ENCODE peak calls at places on chromosomes 11 and 22, in four cellular contexts. S, T, F and Z are unnamed samples.

GRCh38 chr11:14058061-14058460 is 95.5 kb downstream of the SPON1 start:
- DNase-seq in S (no peak), T (no peak), F (no peak), Z (no peak)

GRCh38 chr11:13222285-13222684 is 55.3 kb upstream of the BMAL1 start:
- DNase-seq in S (no peak), T (no peak), F (no peak), Z (no peak)

GRCh38 chr22:46148885-46149492 is 1.3 kb upstream of the PPARA start:
- DNase-seq in S (no peak), T (no peak), F (no peak), Z (no peak)

GRCh38 chr11:117842131-117842941 is 17.8 kb upstream of the FXYD2 start:
- DNase-seq in S (no peak), T (no peak), F (no peak), Z (no peak)

GRCh38 chr22:17753401-17753989 is 20.8 kb downstream of the BID start:
- DNase-seq in S (no peak), T (no peak), F (no peak), Z (no peak)

GRCh38 chr11:76184551-76184993 is 21.7 kb downstream of the WNT11 start:
- DNase-seq in S (no peak), T (no peak), F (no peak), Z (no peak)

GRCh38 chr11:17979770-17980371 is 33.0 kb downstream of the SERGEF start:
- DNase-seq in S (no peak), T (no peak), F (peak), Z (peak)

GRCh38 chr11:26556582-26556981 is 15.5 kb downstream of the MUC15 start:
- DNase-seq in S (no peak), T (no peak), F (no peak), Z (no peak)

GRCh38 chr22:29300807-29301601 is 5.4 kb upstream of the GAS2L1 start:
- DNase-seq in S (no peak), T (no peak), F (no peak), Z (no peak)

GRCh38 chr11:95254139-95254704 is 23.2 kb upstream of the SESN3 start:
- DNase-seq in S (peak), T (peak), F (peak), Z (peak)

GRCh38 chr11:83156150-83156995 is 558 bp upstream of the PCF11 start:
- DNase-seq in S (peak), T (peak), F (peak), Z (peak)

GRCh38 chr22:46129390-46130041 is 20.8 kb upstream of the PPARA start:
- DNase-seq in S (no peak), T (no peak), F (no peak), Z (no peak)

GRCh38 chr11:13669544-13670488 is 1.3 kb downstream of the FAR1 start:
- DNase-seq in S (no peak), T (peak), F (no peak), Z (peak)

GRCh38 chr22:30876925-30877553 is 91.5 kb downstream of the MORC2 start:
- DNase-seq in S (no peak), T (no peak), F (no peak), Z (no peak)

GRCh38 chr22:42299586-42300285 is 29.3 kb upstream of the TCF20 start:
- DNase-seq in S (peak), T (no peak), F (peak), Z (no peak)

GRCh38 chr11:372809-373715 is 3.8 kb downstream of the B4GALNT4 start:
- DNase-seq in S (no peak), T (no peak), F (no peak), Z (no peak)

GRCh38 chr11:29328961-29329441 is 687.8 kb downstream of the KCNA4 start:
- DNase-seq in S (no peak), T (no peak), F (no peak), Z (peak)

GRCh38 chr11:56624661-56625110 is 10.0 kb upstream of the OR5M1 start:
- DNase-seq in S (no peak), T (no peak), F (no peak), Z (peak)

GRCh38 chr11:11973866-11974265 is 34.6 kb downstream of the DKK3 start:
- DNase-seq in S (no peak), T (no peak), F (no peak), Z (no peak)

GRCh38 chr11:32659672-32660071 is 76.0 kb downstream of the EIF3M start:
- DNase-seq in S (no peak), T (no peak), F (no peak), Z (no peak)

GRCh38 chr22:45310331-45311032 is 748 bp downstream of the FAM118A start:
- DNase-seq in S (no peak), T (no peak), F (no peak), Z (peak)

GRCh38 chr22:19874307-19875060 is 19.8 kb upstream of the GNB1L start:
- DNase-seq in S (no peak), T (no peak), F (peak), Z (peak)

GRCh38 chr11:45671246-45672171 is 6.1 kb upstream of the CHST1 start:
- DNase-seq in S (no peak), T (no peak), F (no peak), Z (no peak)

GRCh38 chr22:36808611-36809344 is 8.1 kb downstream of the PVALB start:
- DNase-seq in S (no peak), T (no peak), F (no peak), Z (no peak)

GRCh38 chr11:10155793-10156490 is 138.1 kb downstream of the SBF2 start:
- DNase-seq in S (no peak), T (no peak), F (no peak), Z (no peak)

GRCh38 chr22:48240935-48241230 is 1478.4 kb downstream of the TBC1D22A start:
- DNase-seq in S (no peak), T (no peak), F (no peak), Z (no peak)

GRCh38 chr11:33772300-33772699 is 2.0 kb downstream of the FBXO3 start:
- DNase-seq in S (no peak), T (no peak), F (no peak), Z (no peak)

GRCh38 chr11:12432507-12432906 is 55.1 kb downstream of the PARVA start:
- DNase-seq in S (no peak), T (no peak), F (no peak), Z (no peak)

GRCh38 chr22:47394504-47395440 is 632.3 kb downstream of the TBC1D22A start:
- DNase-seq in S (no peak), T (no peak), F (no peak), Z (no peak)

GRCh38 chr22:19629331-19629719 is 85.0 kb upstream of the SEPTIN5 start:
- DNase-seq in S (no peak), T (no peak), F (no peak), Z (no peak)

GRCh38 chr22:44710474-44711235 is 8.7 kb downstream of the PRR5 start:
- DNase-seq in S (peak), T (no peak), F (peak), Z (no peak)

GRCh38 chr22:49967333-49968241 is 7.0 kb downstream of the PIM3 start:
- DNase-seq in S (no peak), T (no peak), F (no peak), Z (peak)

GRCh38 chr11:121478895-121479281 is 26.1 kb upstream of the SORL1-AS1 start:
- DNase-seq in S (no peak), T (no peak), F (no peak), Z (peak)

GRCh38 chr11:18986744-18987143 is 47.5 kb upstream of the MRGPRX1 start:
- DNase-seq in S (no peak), T (no peak), F (no peak), Z (no peak)

GRCh38 chr11:63834532-63835155 is 4.3 kb upstream of the MARK2 start:
- DNase-seq in S (no peak), T (no peak), F (no peak), Z (no peak)

GRCh38 chr11:68460741-68461283 is at the start of gene PPP6R3:
- DNase-seq in S (no peak), T (no peak), F (no peak), Z (no peak)

GRCh38 chr11:32602657-32603410 is 19.2 kb downstream of the EIF3M start:
- DNase-seq in S (no peak), T (no peak), F (no peak), Z (peak)

GRCh38 chr11:131498631-131499053 is 128.2 kb downstream of the NTM start:
- DNase-seq in S (no peak), T (no peak), F (no peak), Z (no peak)

GRCh38 chr11:120527111-120527748 is 15.7 kb downstream of the GRIK4 start:
- DNase-seq in S (no peak), T (no peak), F (no peak), Z (no peak)

GRCh38 chr22:49203091-49203862 is 624.4 kb downstream of the BRD1 start:
- DNase-seq in S (no peak), T (no peak), F (no peak), Z (no peak)